ENCODE peak calls at places on chromosomes 13 and 19, in five cellular contexts. W is AG10803; Q is epithelial cell of prostate; G is spleen; I is stimulated activated CD8-positive, alpha-beta memory T cell treated with anti-CD3 and anti-CD28 coated beads, Interleukin-7, amount 100 ng/mL, for 24 hours. A is an unnamed sample.

GRCh38 chr13:101416181-101417042 is at the start of gene NALCN:
- DNase-seq in W (no peak), Q (no peak), G (no peak), I (no peak), A (peak)

GRCh38 chr19:16363133-16363851 is 38.7 kb downstream of the KLF2 start:
- DNase-seq in Q (no peak), G (peak), W (no peak), I (no peak), A (peak)

GRCh38 chr13:34155931-34156607 is 338.1 kb downstream of the RFC3 start:
- DNase-seq in Q (no peak), I (no peak), W (peak), G (no peak), A (no peak)

GRCh38 chr13:98632971-98633370 is 56.1 kb upstream of the STK24 start:
- DNase-seq in W (no peak), I (no peak), G (no peak), Q (no peak), A (no peak)

GRCh38 chr13:113464476-113464875 is 11.2 kb upstream of the ADPRHL1 start:
- DNase-seq in Q (no peak), I (no peak), G (no peak), W (no peak), A (no peak)

GRCh38 chr19:47036233-47036651 is 12.2 kb downstream of the TMEM160 start:
- DNase-seq in W (peak), Q (no peak), I (no peak), G (peak), A (no peak)

GRCh38 chr19:53864308-53864836 is 3.3 kb upstream of the MYADM start:
- DNase-seq in W (no peak), G (no peak), Q (no peak), I (no peak), A (no peak)

GRCh38 chr19:56137405-56137804 is 3.7 kb upstream of the ZNF444 start:
- DNase-seq in W (no peak), Q (no peak), I (no peak), G (no peak), A (no peak)

GRCh38 chr19:3294080-3294850 is 69.8 kb downstream of the CELF5 start:
- DNase-seq in I (no peak), G (no peak), W (no peak), Q (no peak), A (no peak)

GRCh38 chr19:8468761-8469458 is 24.1 kb downstream of the HNRNPM start:
- DNase-seq in Q (no peak), G (no peak), W (peak), I (no peak), A (no peak)

GRCh38 chr13:35179494-35179893 is 237.4 kb downstream of the NBEA start:
- DNase-seq in Q (no peak), I (no peak), G (no peak), W (peak), A (no peak)

GRCh38 chr19:35513975-35514809 is 743 bp upstream of the DMKN start:
- DNase-seq in W (peak), G (no peak), I (no peak), Q (no peak), A (no peak)

GRCh38 chr13:41034382-41034781 is 15.3 kb upstream of the ELF1 start:
- DNase-seq in W (no peak), G (no peak), I (no peak), Q (no peak), A (no peak)

GRCh38 chr19:29806098-29806866 is 5.5 kb upstream of the CCNE1 start:
- DNase-seq in W (peak), G (peak), Q (no peak), I (no peak), A (peak)

GRCh38 chr13:105603283-105603682 is 932.2 kb downstream of the EFNB2 start:
- DNase-seq in W (no peak), I (no peak), G (no peak), Q (no peak), A (no peak)

GRCh38 chr19:36420961-36421748 is 2.7 kb upstream of the ZFP82 start:
- DNase-seq in G (peak), Q (no peak), I (no peak), W (peak), A (peak)

GRCh38 chr13:65456150-65456912 is 1773.8 kb downstream of the PCDH9 start:
- DNase-seq in G (no peak), I (no peak), Q (no peak), W (no peak), A (no peak)

GRCh38 chr13:44230736-44231135 is 142.9 kb upstream of the SERP2 start:
- DNase-seq in G (no peak), Q (no peak), W (peak), I (no peak), A (no peak)

GRCh38 chr19:8731428-8732169 is 10.2 kb downstream of the OR2Z1 start:
- DNase-seq in Q (no peak), W (no peak), I (no peak), G (no peak), A (no peak)

GRCh38 chr13:68888832-68889231 is 1218.8 kb upstream of the ATXN8OS start:
- DNase-seq in W (no peak), G (no peak), Q (no peak), I (no peak), A (no peak)

GRCh38 chr19:50003810-50004419 is 21.3 kb downstream of the VRK3 start:
- DNase-seq in I (no peak), Q (peak), W (peak), G (no peak), A (no peak)

GRCh38 chr19:10817291-10818038 is 18.5 kb downstream of the TMED1 start:
- DNase-seq in W (peak), G (no peak), I (no peak), Q (no peak), A (peak)

GRCh38 chr13:106561551-106562170 is 6.3 kb downstream of the ARGLU1 start:
- DNase-seq in W (no peak), G (no peak), I (peak), Q (no peak), A (no peak)

GRCh38 chr13:49062297-49062896 is 86.7 kb downstream of the FNDC3A start:
- DNase-seq in Q (no peak), W (no peak), G (no peak), I (no peak), A (no peak)

GRCh38 chr19:11098327-11098726 is 9.1 kb downstream of the LDLR start:
- DNase-seq in I (no peak), W (no peak), Q (no peak), G (no peak), A (no peak)

GRCh38 chr13:36430247-36431203 is 1.8 kb upstream of the CCNA1 start:
- DNase-seq in Q (no peak), W (no peak), I (no peak), G (no peak), A (peak)

GRCh38 chr19:55285225-55285890 is 1.6 kb downstream of the BRSK1 start:
- DNase-seq in Q (no peak), I (no peak), G (no peak), W (no peak), A (peak)